ENCODE peak calls at places on chromosome 12, in eight cellular contexts. I is fibroblast of lung, V is neural progenitor cell, T is suprapubic skin, W is tibial artery, Y is A549, O is AG04450, M is sigmoid colon. D is an unnamed sample.

GRCh38 chr12:113241191-113242017 is 20.1 kb downstream of the TPCN1 start:
- DNase-seq in T (no peak), M (no peak), Y (peak; percentile 66), W (no peak), I (peak; percentile 95), O (peak; percentile 84), V (no peak), D (no peak)

GRCh38 chr12:103994235-103994634 is 28.6 kb downstream of the TDG start:
- DNase-seq in V (no peak), Y (no peak), M (no peak), I (peak; percentile 27), O (no peak), T (no peak), W (no peak), D (no peak)

GRCh38 chr12:128712622-128713021 is 111.1 kb downstream of the SLC15A4 start:
- DNase-seq in T (no peak), M (no peak), W (no peak), I (no peak), V (no peak), O (no peak), Y (no peak), D (no peak)

GRCh38 chr12:6183689-6184441 is 16.3 kb upstream of the CD9 start:
- DNase-seq in I (peak; percentile 76), O (no peak), V (no peak), Y (no peak), T (no peak), M (peak; percentile 89), W (no peak), D (peak; percentile 70)

GRCh38 chr12:24555730-24556129 is 393.2 kb downstream of the BCAT1 start:
- DNase-seq in T (no peak), O (no peak), I (no peak), M (no peak), V (no peak), W (no peak), Y (no peak), D (no peak)

GRCh38 chr12:51196547-51196946 is 21.3 kb downstream of the POU6F1 start:
- DNase-seq in Y (no peak), V (no peak), M (peak; percentile 41), I (no peak), W (no peak), O (no peak), T (no peak), D (no peak)

GRCh38 chr12:26783791-26784379 is 49.1 kb downstream of the ITPR2 start:
- DNase-seq in Y (no peak), M (no peak), W (no peak), O (no peak), T (no peak), I (no peak), V (no peak), D (no peak)

GRCh38 chr12:1605129-1606020 is 11.0 kb upstream of the FBXL14 start:
- DNase-seq in I (peak; percentile 79), Y (peak; percentile 88), M (peak; percentile 90), O (peak; percentile 49), V (peak; percentile 84), T (peak; percentile 85), W (peak; percentile 87), D (peak; percentile 85)

GRCh38 chr12:100826323-100826722 is 31.7 kb downstream of the ANO4 start:
- DNase-seq in I (peak; percentile 55), Y (peak; percentile 34), O (peak; percentile 21), T (no peak), V (peak; percentile 81), W (no peak), M (no peak), D (no peak)

GRCh38 chr12:69570545-69571399 is 14.5 kb upstream of the CCT2 start:
- DNase-seq in T (no peak), W (no peak), Y (peak; percentile 83), V (peak; percentile 82), I (peak; percentile 69), O (no peak), M (peak; percentile 68), D (no peak)

GRCh38 chr12:60014441-60014840 is 418.6 kb downstream of the SLC16A7 start:
- DNase-seq in V (no peak), I (no peak), T (no peak), O (no peak), Y (no peak), W (no peak), M (no peak), D (no peak)

GRCh38 chr12:32448581-32448980 is 49.2 kb downstream of the FGD4 start:
- DNase-seq in O (no peak), Y (no peak), M (no peak), V (no peak), T (no peak), I (peak; percentile 60), W (no peak), D (no peak)

GRCh38 chr12:1946311-1946710 is 27.9 kb upstream of the CACNA2D4 start:
- DNase-seq in O (no peak), Y (no peak), M (no peak), V (no peak), I (peak; percentile 19), W (no peak), T (no peak), D (no peak)

DNA sequence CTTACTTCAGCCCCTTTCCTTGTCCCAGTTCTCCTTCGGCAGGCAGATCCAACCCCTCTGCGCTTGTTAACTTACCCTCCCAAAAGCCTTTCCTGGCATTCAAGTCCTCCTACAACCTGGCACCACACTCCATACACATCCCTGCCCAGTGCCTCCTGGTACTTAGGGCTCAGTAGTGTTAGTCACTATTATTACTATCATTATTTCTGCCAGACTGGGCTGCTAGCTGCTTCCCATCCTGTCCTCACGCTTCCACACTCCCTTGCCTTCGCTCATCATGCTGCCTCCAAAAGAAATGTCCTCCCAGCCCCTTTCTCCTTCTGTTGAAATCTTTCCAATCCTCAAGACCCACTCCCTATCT is 1.6 kb upstream of the HDAC7 start:
- DNase-seq in M (no peak), I (peak; percentile 48), Y (no peak), V (no peak), T (no peak), O (no peak), W (no peak), D (no peak)
- H3K27ac ChIP-seq in M (peak overlapping the region; percentile 99), I (peak overlapping the region; percentile 88), Y (peak overlapping the region; percentile 100), V (no peak overlapping the region), T (peak overlapping the region; percentile 97), O (peak overlapping the region; percentile 99), W (peak overlapping the region; percentile 99), D (peak overlapping the region; percentile 100)

DNA sequence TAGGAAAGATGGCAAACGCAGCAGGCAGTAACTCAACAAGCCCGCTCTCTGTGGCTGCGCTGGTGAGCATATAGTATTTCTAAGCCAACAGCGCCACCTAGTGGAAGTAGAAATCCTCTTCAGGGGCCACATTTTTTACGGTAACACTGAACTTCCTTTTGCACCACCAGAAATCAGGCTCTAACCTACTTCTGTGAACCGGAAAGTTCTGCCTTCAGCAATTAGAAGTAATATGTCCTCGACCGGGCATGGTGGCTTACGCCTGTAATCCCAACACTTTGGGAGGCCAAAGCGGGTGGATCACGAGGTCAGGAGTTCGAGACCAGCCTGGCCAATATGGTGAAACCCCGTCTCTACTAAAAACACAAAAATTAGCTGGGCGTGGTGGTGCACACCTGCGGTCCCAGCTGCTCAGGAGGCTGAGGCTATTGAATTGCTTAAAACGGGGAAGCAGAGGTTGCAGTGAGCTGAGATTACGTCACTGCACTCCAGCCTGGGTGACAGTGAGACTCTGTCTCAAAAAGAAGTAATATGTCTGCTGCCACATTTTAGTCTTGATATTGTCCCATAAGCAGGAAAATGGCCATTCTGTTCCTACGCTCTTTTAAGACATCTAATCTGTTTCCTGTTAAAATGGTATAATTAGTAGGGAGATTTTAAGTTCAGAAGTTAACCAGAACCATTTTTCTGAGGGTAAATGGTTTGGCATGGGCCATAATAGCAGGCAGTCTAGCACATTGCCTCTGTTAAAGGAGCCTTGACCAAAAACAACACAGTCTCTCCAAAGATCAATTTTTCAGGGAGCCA is 26.7 kb downstream of the APOBEC1 start:
- DNase-seq in T (peak; percentile 88), M (peak; percentile 86), V (peak; percentile 96), O (peak; percentile 37), I (peak; percentile 62), Y (peak; percentile 83), W (peak; percentile 78), D (peak; percentile 76)
- H3K4me3 ChIP-seq in T (peak overlapping the region; percentile 41), M (no peak overlapping the region), V (peak overlapping the region; percentile 59), O (no peak overlapping the region), I (peak overlapping the region; percentile 8), Y (no peak overlapping the region), W (peak overlapping the region; percentile 42), D (peak overlapping the region; percentile 70)

GRCh38 chr12:57779736-57780135 is 2.9 kb upstream of the TSFM start:
- DNase-seq in V (no peak), T (no peak), I (no peak), O (no peak), Y (no peak), M (no peak), W (no peak), D (no peak)

GRCh38 chr12:57775044-57775443 is 2.6 kb downstream of the EEF1AKMT3 start:
- DNase-seq in W (no peak), V (no peak), I (no peak), M (no peak), Y (no peak), O (no peak), T (no peak), D (no peak)

GRCh38 chr12:57775563-57776246 is 3.3 kb downstream of the EEF1AKMT3 start:
- DNase-seq in O (no peak), I (no peak), T (no peak), W (no peak), V (no peak), M (no peak), Y (peak; percentile 33), D (no peak)

GRCh38 chr12:57777367-57777766 is 5.0 kb downstream of the EEF1AKMT3 start:
- DNase-seq in Y (no peak), O (no peak), V (no peak), M (no peak), W (no peak), I (no peak), T (peak; percentile 11), D (no peak)

GRCh38 chr12:57776247-57776587 is 3.8 kb downstream of the EEF1AKMT3 start:
- DNase-seq in W (no peak), Y (no peak), M (no peak), V (no peak), O (no peak), T (no peak), I (no peak), D (no peak)
- TF ChIP-seq CTCF in W (no peak), Y (no peak), M (no peak), V (no peak), O (no peak), T (no peak), I (no peak), D (no peak)

GRCh38 chr12:120767071-120768024 is 41.7 kb downstream of the ACADS start:
- DNase-seq in M (no peak), T (no peak), I (no peak), W (no peak), V (no peak), Y (no peak), O (no peak), D (no peak)

GRCh38 chr12:120766569-120766965 is 40.9 kb downstream of the ACADS start:
- DNase-seq in I (no peak), W (no peak), Y (no peak), T (no peak), V (no peak), M (no peak), O (no peak), D (no peak)

GRCh38 chr12:120774169-120774916 is 48.7 kb downstream of the ACADS start:
- DNase-seq in T (no peak), V (no peak), Y (no peak), O (no peak), M (no peak), I (no peak), W (no peak), D (no peak)

GRCh38 chr12:120775862-120776552 is 50.4 kb downstream of the ACADS start:
- DNase-seq in I (no peak), Y (no peak), O (no peak), M (no peak), W (no peak), T (no peak), V (no peak), D (no peak)

GRCh38 chr12:120771097-120771496 is 45.5 kb downstream of the ACADS start:
- DNase-seq in W (no peak), V (peak; percentile 79), T (no peak), O (no peak), I (no peak), Y (no peak), M (no peak), D (no peak)
- H3K27ac ChIP-seq in W (no peak overlapping the region), V (peak overlapping the region; percentile 48), T (no peak overlapping the region), O (no peak overlapping the region), I (no peak overlapping the region), Y (no peak overlapping the region), M (no peak overlapping the region), D (no peak overlapping the region)